ENCODE peak calls at places on chromosomes 12 and 14, in seven cellular contexts. B is T-helper 17 cell; X is CD8-positive, alpha-beta T cell; L is aorta; H is left lung; E is psoas muscle; U is right atrium auricular region. W is an unnamed sample.

GRCh38 chr12:129839679-129840078 is 64.1 kb downstream of the TMEM132D start:
- DNase-seq in B (no peak), X (no peak), L (no peak), H (no peak), E (no peak), U (no peak), W (no peak)

GRCh38 chr12:34327671-34328070 is 305.4 kb downstream of the ALG10 start:
- DNase-seq in B (no peak), X (no peak), L (no peak), H (no peak), E (no peak), U (no peak), W (no peak)

GRCh38 chr14:30243805-30244204 is 315.2 kb upstream of the G2E3 start:
- DNase-seq in B (no peak), X (no peak), L (no peak), H (no peak), E (no peak), U (no peak), W (no peak)

GRCh38 chr14:87805315-87805723 is 187.7 kb downstream of the GALC start:
- DNase-seq in B (no peak), X (peak; percentile 7), L (no peak), H (no peak), E (peak; percentile 51), U (no peak), W (peak; percentile 6)

GRCh38 chr14:99757331-99758070 is 35.7 kb upstream of the EML1 start:
- DNase-seq in B (no peak), X (no peak), L (peak; percentile 61), H (peak; percentile 11), E (no peak), U (no peak), W (no peak)

GRCh38 chr12:109053382-109054123 is 1.2 kb downstream of the USP30 start:
- DNase-seq in B (no peak), X (peak; percentile 7), L (no peak), H (no peak), E (no peak), U (no peak), W (peak; percentile 59)

GRCh38 chr12:22334696-22335290 is at the start of gene ST8SIA1:
- DNase-seq in B (peak; percentile 59), X (peak; percentile 44), L (peak; percentile 79), H (no peak), E (peak; percentile 63), U (no peak), W (peak; percentile 74)

GRCh38 chr12:49643961-49644619 is 20.7 kb downstream of the PRPF40B start:
- DNase-seq in B (no peak), X (no peak), L (peak; percentile 59), H (no peak), E (no peak), U (no peak), W (no peak)

GRCh38 chr12:114799574-114800487 is 115.9 kb upstream of the TBX3 start:
- DNase-seq in B (no peak), X (no peak), L (no peak), H (no peak), E (no peak), U (peak; percentile 60), W (no peak)

GRCh38 chr12:96687719-96688118 is 198.3 kb downstream of the CFAP54 start:
- DNase-seq in B (no peak), X (no peak), L (no peak), H (no peak), E (no peak), U (no peak), W (no peak)

GRCh38 chr12:94980577-94980976 is 22.9 kb downstream of the NDUFA12 start:
- DNase-seq in B (no peak), X (no peak), L (no peak), H (no peak), E (no peak), U (no peak), W (peak; percentile 26)

GRCh38 chr14:101200008-101200649 is 296.6 kb upstream of the RTL1 start:
- DNase-seq in B (no peak), X (no peak), L (peak; percentile 30), H (peak; percentile 17), E (peak; percentile 29), U (peak; percentile 28), W (no peak)

GRCh38 chr12:6278439-6279255 is 31.8 kb upstream of the PLEKHG6 start:
- DNase-seq in B (peak; percentile 83), X (peak; percentile 76), L (peak; percentile 96), H (peak; percentile 88), E (peak; percentile 93), U (peak; percentile 86), W (peak; percentile 81)

GRCh38 chr12:122860052-122860853 is 25.0 kb downstream of the HIP1R start:
- DNase-seq in B (peak; percentile 67), X (peak; percentile 77), L (peak; percentile 96), H (peak; percentile 85), E (peak; percentile 93), U (peak; percentile 88), W (peak; percentile 77)

GRCh38 chr14:20179880-20180279 is 10.8 kb upstream of the OR11G2 start:
- DNase-seq in B (no peak), X (no peak), L (no peak), H (no peak), E (no peak), U (no peak), W (no peak)
- H3K9me3 ChIP-seq in B (no peaks in the 10 kb centered on the region), X (no peaks in the 10 kb centered on the region), L (no peaks in the 10 kb centered on the region), H (no peaks in the 10 kb centered on the region), E (no peaks in the 10 kb centered on the region), U (no peaks in the 10 kb centered on the region), W (no peaks in the 10 kb centered on the region)

GRCh38 chr14:104201496-104201895 is 63.1 kb downstream of the KIF26A start:
- DNase-seq in B (no peak), X (no peak), L (no peak), H (no peak), E (no peak), U (no peak), W (no peak)

GRCh38 chr14:104201063-104201462 is 62.7 kb downstream of the KIF26A start:
- DNase-seq in B (no peak), X (no peak), L (no peak), H (no peak), E (no peak), U (no peak), W (no peak)

GRCh38 chr14:104197449-104198247 is 59.3 kb downstream of the KIF26A start:
- DNase-seq in B (no peak), X (no peak), L (no peak), H (no peak), E (no peak), U (no peak), W (no peak)

GRCh38 chr14:104200591-104200990 is 62.2 kb downstream of the KIF26A start:
- DNase-seq in B (no peak), X (no peak), L (no peak), H (no peak), E (no peak), U (no peak), W (no peak)

DNA sequence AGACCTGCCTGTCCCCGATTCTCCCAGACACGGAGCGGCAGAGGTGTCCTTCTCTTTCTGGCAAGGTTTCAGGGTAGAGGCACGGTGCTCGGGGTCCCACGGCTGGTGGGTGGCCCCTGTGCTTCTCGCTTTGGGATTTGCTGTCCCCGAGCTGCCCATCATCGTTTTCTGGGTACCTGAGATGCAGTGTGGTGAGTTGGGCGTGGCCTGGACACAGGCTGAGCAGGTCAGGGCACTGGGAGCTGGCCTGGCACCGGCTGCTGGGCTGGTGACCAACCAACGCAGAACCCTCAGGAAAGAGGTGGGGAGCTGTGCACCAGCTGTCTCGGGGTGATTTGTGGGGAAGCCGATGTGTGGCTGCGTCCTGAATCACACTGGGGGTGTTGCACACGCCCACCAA is 60.9 kb downstream of the KIF26A start:
- DNase-seq in B (no peak), X (no peak), L (no peak), H (no peak), E (no peak), U (no peak), W (peak; percentile 9)
- H3K9me3 ChIP-seq in B (no peaks in the 10 kb centered on the region), X (no peaks in the 10 kb centered on the region), L (no peaks in the 10 kb centered on the region), H (no peaks in the 10 kb centered on the region), E (no peaks in the 10 kb centered on the region), U (no peaks in the 10 kb centered on the region), W (no peaks in the 10 kb centered on the region)

DNA sequence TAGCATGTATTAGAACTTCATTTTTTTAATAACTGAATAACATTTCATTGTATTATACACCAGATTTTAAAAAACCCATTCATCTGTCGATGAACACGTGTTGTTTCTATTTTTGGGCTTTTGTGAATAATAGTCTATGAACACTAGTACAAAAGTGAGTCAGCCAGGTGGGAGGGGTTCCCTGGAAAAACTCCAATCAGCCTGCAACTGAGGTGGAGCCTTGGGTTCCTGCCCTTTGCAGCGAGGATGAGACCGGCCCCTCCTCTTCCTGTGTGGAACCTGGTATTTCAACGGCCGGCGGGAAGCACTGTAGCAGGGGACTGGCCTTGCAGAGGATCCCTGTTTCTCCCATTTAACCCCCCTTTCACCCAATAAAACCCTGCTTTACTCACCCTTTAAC is 56.1 kb downstream of the LMNTD1 start:
- DNase-seq in B (no peak), X (no peak), L (no peak), H (no peak), E (no peak), U (no peak), W (no peak)
- H3K9me3 ChIP-seq in B (no peaks in the 10 kb centered on the region), X (no peaks in the 10 kb centered on the region), L (peaks cover 2% of the 10 kb centered on the region), H (no peaks in the 10 kb centered on the region), E (peaks cover 6% of the 10 kb centered on the region), U (no peaks in the 10 kb centered on the region), W (no peaks in the 10 kb centered on the region)

DNA sequence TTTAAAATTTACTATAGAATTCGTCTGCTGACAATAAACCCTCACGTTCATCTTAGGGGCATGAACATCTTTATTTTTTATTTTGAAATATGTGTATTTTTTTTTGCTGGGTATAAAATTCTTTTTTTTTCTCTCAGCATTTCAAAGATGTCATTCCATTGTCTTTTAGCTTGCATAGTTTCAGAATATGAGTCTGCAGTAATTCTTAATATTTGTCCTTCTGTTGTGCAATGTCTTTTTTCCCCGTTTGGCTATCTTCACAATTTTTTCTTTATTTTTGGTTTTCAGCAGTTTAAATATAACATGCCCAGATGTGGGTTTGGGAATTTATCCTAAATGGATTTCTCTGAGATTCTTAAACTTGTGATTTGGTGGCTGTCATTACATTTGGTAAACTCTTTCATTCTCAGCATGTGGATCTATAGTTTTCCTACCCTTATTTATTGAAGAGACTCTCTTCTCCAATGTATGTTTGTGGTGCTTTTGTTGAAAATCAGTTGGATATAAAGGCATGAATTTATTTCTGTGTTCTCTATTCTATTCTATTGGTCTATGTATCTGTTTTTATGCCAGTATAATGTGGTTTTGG is 37.8 kb upstream of the PLBD1 start:
- DNase-seq in B (no peak), X (no peak), L (no peak), H (no peak), E (no peak), U (no peak), W (no peak)
- H3K9me3 ChIP-seq in B (peaks cover 4% of the 10 kb centered on the region), X (no peaks in the 10 kb centered on the region), L (no peaks in the 10 kb centered on the region), H (no peaks in the 10 kb centered on the region), E (peaks cover 39% of the 10 kb centered on the region), U (no peaks in the 10 kb centered on the region), W (peaks cover 5% of the 10 kb centered on the region)

DNA sequence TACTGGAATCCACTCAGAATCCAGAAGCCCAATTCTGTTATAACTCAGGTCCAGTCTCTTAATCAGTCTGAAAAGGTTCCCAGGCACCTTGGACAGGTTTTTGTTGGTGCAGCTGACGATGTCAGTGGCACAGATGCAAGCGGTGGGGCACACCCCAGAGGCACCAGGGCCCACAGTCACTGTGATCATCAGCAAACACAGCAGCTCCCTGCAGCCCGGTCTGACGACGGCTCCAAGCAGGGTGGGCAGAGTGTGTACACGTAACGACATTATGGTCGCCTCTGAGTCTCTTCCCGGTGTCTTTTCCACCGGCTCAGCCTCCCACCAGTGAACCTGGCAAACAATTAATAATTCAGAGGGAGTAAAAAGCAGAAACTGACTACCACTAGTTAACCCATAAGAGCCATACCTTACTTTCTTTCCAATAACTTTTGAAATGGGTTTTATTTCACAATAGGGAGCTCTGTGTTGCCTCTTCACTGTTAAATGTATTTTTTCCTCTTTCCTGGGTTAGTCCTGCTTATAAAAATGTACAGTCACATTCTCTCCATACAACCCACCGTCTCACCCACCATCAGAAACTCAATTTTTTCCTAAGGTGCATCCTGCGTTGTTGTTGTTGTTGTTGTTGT is 572 bp upstream of the PCED1B start:
- DNase-seq in B (no peak), X (peak; percentile 51), L (peak; percentile 80), H (peak; percentile 45), E (no peak), U (peak; percentile 64), W (peak; percentile 24)
- H3K9me3 ChIP-seq in B (no peaks in the 10 kb centered on the region), X (no peaks in the 10 kb centered on the region), L (no peaks in the 10 kb centered on the region), H (no peaks in the 10 kb centered on the region), E (no peaks in the 10 kb centered on the region), U (no peaks in the 10 kb centered on the region), W (no peaks in the 10 kb centered on the region)